ENCODE peak calls at places on chromosomes 13 and 19, in seven cellular contexts. E, I, P, T, M, W and Z are unnamed samples.

GRCh38 chr13:74226791-74227475 is 92.7 kb upstream of the KLF12 start:
- DNase-seq in E (peak), I (no peak), P (no peak), T (no peak), M (no peak), W (no peak), Z (no peak)

GRCh38 chr19:38698225-38699026 is 45.8 kb downstream of the CAPN12 start:
- DNase-seq in E (no peak), I (no peak), P (peak), T (no peak), M (no peak), W (no peak), Z (no peak)

GRCh38 chr19:47447470-47448359 is 24.0 kb downstream of the SLC8A2 start:
- DNase-seq in E (peak), I (peak), P (peak), T (peak), M (peak), W (peak), Z (peak)

GRCh38 chr19:47266401-47266885 is 8.2 kb upstream of the INAFM1 start:
- DNase-seq in E (no peak), I (no peak), P (no peak), T (no peak), M (no peak), W (peak), Z (no peak)

GRCh38 chr13:26074706-26075105 is 22.9 kb upstream of the SHISA2 start:
- DNase-seq in E (peak), I (no peak), P (no peak), T (peak), M (peak), W (peak), Z (no peak)

GRCh38 chr19:1250374-1251232 is 2.2 kb downstream of the MIDN start:
- DNase-seq in E (peak), I (no peak), P (peak), T (peak), M (peak), W (peak), Z (no peak)

GRCh38 chr13:114011226-114011625 is 37.4 kb upstream of the C13orf46 start:
- DNase-seq in E (no peak), I (no peak), P (no peak), T (no peak), M (no peak), W (no peak), Z (no peak)

GRCh38 chr13:46603165-46603603 is 50.2 kb downstream of the LRCH1 start:
- DNase-seq in E (no peak), I (no peak), P (no peak), T (peak), M (no peak), W (peak), Z (no peak)

GRCh38 chr13:32117696-32118095 is 86.1 kb downstream of the FRY start:
- DNase-seq in E (peak), I (no peak), P (no peak), T (no peak), M (no peak), W (peak), Z (no peak)

GRCh38 chr13:21670883-21671792 is at the start of gene FGF9:
- DNase-seq in E (peak), I (no peak), P (peak), T (peak), M (peak), W (peak), Z (peak)

GRCh38 chr13:104015646-104016396 is 949.6 kb upstream of the SLC10A2 start:
- DNase-seq in E (peak), I (no peak), P (no peak), T (no peak), M (peak), W (no peak), Z (no peak)

GRCh38 chr19:31255174-31255862 is 93.9 kb downstream of the TSHZ3 start:
- DNase-seq in E (no peak), I (no peak), P (no peak), T (no peak), M (no peak), W (peak), Z (no peak)

GRCh38 chr19:3774621-3775373 is 2.8 kb upstream of the RAX2 start:
- DNase-seq in E (no peak), I (no peak), P (no peak), T (no peak), M (no peak), W (no peak), Z (peak)

GRCh38 chr13:101707659-101708058 is 255.2 kb downstream of the ITGBL1 start:
- DNase-seq in E (no peak), I (no peak), P (no peak), T (no peak), M (no peak), W (no peak), Z (no peak)

GRCh38 chr13:105914637-105915036 is 620.8 kb downstream of the EFNB2 start:
- DNase-seq in E (peak), I (no peak), P (no peak), T (no peak), M (peak), W (peak), Z (no peak)

GRCh38 chr13:21399741-21400140 is 59.4 kb downstream of the ZDHHC20 start:
- DNase-seq in E (peak), I (no peak), P (no peak), T (no peak), M (peak), W (no peak), Z (no peak)

GRCh38 chr19:40623403-40624239 is 22.5 kb downstream of the LTBP4 start:
- DNase-seq in E (peak), I (no peak), P (no peak), T (peak), M (peak), W (peak), Z (peak)

GRCh38 chr13:110455444-110455843 is 106.1 kb downstream of the RAB20 start:
- DNase-seq in E (no peak), I (no peak), P (no peak), T (no peak), M (no peak), W (no peak), Z (no peak)

GRCh38 chr19:36115453-36116343 is at the start of gene TBCB:
- DNase-seq in E (peak), I (no peak), P (no peak), T (peak), M (peak), W (no peak), Z (no peak)

GRCh38 chr13:44211753-44212152 is 161.9 kb upstream of the SERP2 start:
- DNase-seq in E (no peak), I (no peak), P (no peak), T (no peak), M (no peak), W (no peak), Z (no peak)

DNA sequence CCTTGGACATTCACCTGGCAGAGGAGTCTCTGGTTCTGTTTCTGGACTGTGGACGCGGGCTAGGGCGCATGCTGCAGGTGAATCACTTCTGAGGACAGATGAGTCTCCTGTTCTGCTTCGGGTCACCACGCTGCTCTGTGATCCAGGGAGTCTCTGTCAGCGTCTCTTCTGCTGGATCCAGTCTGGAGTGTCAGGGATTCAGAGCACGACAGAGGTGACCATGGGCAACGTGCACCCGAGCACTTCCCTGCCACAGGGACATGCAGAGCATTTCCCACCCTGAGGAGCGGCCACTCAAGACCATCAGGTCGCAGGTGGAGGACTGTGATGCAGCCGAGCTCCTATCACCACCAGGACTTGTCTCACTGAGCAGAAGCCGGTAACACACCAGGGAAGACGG is 24.4 kb upstream of the LILRA2 start:
- DNase-seq in E (no peak), I (no peak), P (no peak), T (no peak), M (no peak), W (no peak), Z (no peak)
- H2BK5ac ChIP-seq in E (no peak), I (no peak), P (no peak), T (no peak), M (no peak), W (no peak), Z (no peak)

GRCh38 chr19:42335374-42335936 is 10.0 kb downstream of the MEGF8 start:
- DNase-seq in E (no peak), I (no peak), P (no peak), T (no peak), M (no peak), W (no peak), Z (no peak)
- H3K18ac ChIP-seq in E (no peak), I (no peak), P (no peak), T (no peak), M (no peak), W (no peak), Z (no peak)

DNA sequence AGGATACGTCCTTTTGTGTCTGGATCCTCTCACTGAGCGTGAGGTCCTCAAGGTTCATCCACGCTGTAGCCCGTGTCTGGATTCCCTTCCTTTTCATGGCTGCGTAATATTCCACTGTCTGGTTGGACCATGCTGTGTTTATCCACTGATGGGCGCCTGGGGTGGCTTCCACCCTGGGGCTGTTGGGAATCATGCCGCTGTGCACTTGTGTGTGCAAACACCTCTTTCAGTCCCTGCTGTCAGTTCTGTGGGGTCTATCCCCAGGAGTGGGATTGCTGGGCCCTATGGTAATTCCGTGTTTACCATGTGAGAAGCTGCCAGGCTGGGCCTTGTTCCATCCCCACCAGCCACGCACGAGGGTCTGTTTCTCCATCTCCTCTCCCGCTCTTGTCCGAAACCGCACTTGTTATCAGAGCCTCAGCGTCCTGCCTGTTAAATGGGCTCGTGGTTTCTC is 98.6 kb downstream of the GADD45B start:
- DNase-seq in E (no peak), I (no peak), P (no peak), T (no peak), M (no peak), W (no peak), Z (no peak)
- H3K27ac ChIP-seq in E (no peak), I (no peak), P (no peak), T (no peak), M (no peak), W (no peak), Z (no peak)

GRCh38 chr19:7415163-7415856 is 66.6 kb downstream of the ARHGEF18 start:
- DNase-seq in E (peak), I (no peak), P (no peak), T (no peak), M (peak), W (no peak), Z (no peak)
- H2BK5ac ChIP-seq in E (no peak), I (no peak), P (no peak), T (no peak), M (no peak), W (no peak), Z (no peak)